ENCODE peak calls at places on chromosomes 7 and 10, in four cellular contexts. One of them, this sample, is unnamed.

GRCh38 chr7:26165950-26166680 is 14.1 kb downstream of the NFE2L3 start:
- DNase-seq in sigmoid colon: no peak
- DNase-seq in uterus: no peak
- DNase-seq in prostate gland: no peak
- DNase-seq in this sample: no peak

GRCh38 chr10:22042557-22043326 is 39.2 kb upstream of the DNAJC1 start:
- DNase-seq in prostate gland: no peak
- DNase-seq in sigmoid colon: no peak
- DNase-seq in uterus: no peak
- DNase-seq in this sample: no peak

GRCh38 chr10:9895406-9895805 is 1122.3 kb upstream of the CELF2 start:
- DNase-seq in prostate gland: no peak
- DNase-seq in sigmoid colon: no peak
- DNase-seq in uterus: no peak
- DNase-seq in this sample: no peak

GRCh38 chr10:2543142-2543886 is 524.0 kb upstream of the PFKP start:
- DNase-seq in uterus: no peak
- DNase-seq in sigmoid colon: no peak
- DNase-seq in prostate gland: no peak
- DNase-seq in this sample: no peak

GRCh38 chr10:120394446-120394845 is 62.6 kb upstream of the PLPP4 start:
- DNase-seq in prostate gland: no peak
- DNase-seq in sigmoid colon: no peak
- DNase-seq in uterus: no peak
- DNase-seq in this sample: no peak

GRCh38 chr7:22444181-22444966 is 55.6 kb downstream of the STEAP1B start:
- DNase-seq in sigmoid colon: no peak
- DNase-seq in prostate gland: peak
- DNase-seq in uterus: peak
- DNase-seq in this sample: peak

GRCh38 chr7:24504040-24504439 is 69.2 kb upstream of the PALS2 start:
- DNase-seq in prostate gland: no peak
- DNase-seq in sigmoid colon: no peak
- DNase-seq in uterus: no peak
- DNase-seq in this sample: no peak

GRCh38 chr10:36366843-36367242 is 724.7 kb upstream of the FZD8 start:
- DNase-seq in sigmoid colon: no peak
- DNase-seq in prostate gland: no peak
- DNase-seq in uterus: no peak
- DNase-seq in this sample: no peak

GRCh38 chr7:17083392-17084165 is 201.8 kb upstream of the AGR3 start:
- DNase-seq in sigmoid colon: no peak
- DNase-seq in prostate gland: no peak
- DNase-seq in uterus: no peak
- DNase-seq in this sample: no peak

GRCh38 chr7:93601363-93601762 is 26.8 kb upstream of the CALCR start:
- DNase-seq in uterus: no peak
- DNase-seq in sigmoid colon: no peak
- DNase-seq in prostate gland: no peak
- DNase-seq in this sample: no peak

GRCh38 chr7:1893451-1893850 is 223.4 kb downstream of the ELFN1 start:
- DNase-seq in uterus: no peak
- DNase-seq in sigmoid colon: no peak
- DNase-seq in prostate gland: no peak
- DNase-seq in this sample: no peak

GRCh38 chr10:14588084-14588937 is 186.4 kb downstream of the FAM107B start:
- DNase-seq in sigmoid colon: no peak
- DNase-seq in uterus: no peak
- DNase-seq in prostate gland: no peak
- DNase-seq in this sample: no peak

GRCh38 chr7:33888206-33888605 is 17.1 kb upstream of the BMPER start:
- DNase-seq in sigmoid colon: no peak
- DNase-seq in prostate gland: peak
- DNase-seq in uterus: no peak
- DNase-seq in this sample: no peak

GRCh38 chr7:16634292-16634738 is 11.2 kb downstream of the ANKMY2 start:
- DNase-seq in sigmoid colon: peak
- DNase-seq in prostate gland: no peak
- DNase-seq in uterus: no peak
- DNase-seq in this sample: no peak

GRCh38 chr7:104217620-104218019 is 9.8 kb upstream of the ORC5 start:
- DNase-seq in uterus: no peak
- DNase-seq in prostate gland: no peak
- DNase-seq in sigmoid colon: no peak
- DNase-seq in this sample: no peak

GRCh38 chr7:133591704-133592340 is 338.9 kb downstream of the EXOC4 start:
- DNase-seq in sigmoid colon: no peak
- DNase-seq in uterus: no peak
- DNase-seq in prostate gland: no peak
- DNase-seq in this sample: no peak

GRCh38 chr7:143305423-143306070 is 10.4 kb upstream of the CLCN1 start:
- DNase-seq in uterus: no peak
- DNase-seq in prostate gland: peak
- DNase-seq in sigmoid colon: no peak
- DNase-seq in this sample: peak

GRCh38 chr7:14377646-14378266 is 388.3 kb upstream of the ETV1 start:
- DNase-seq in uterus: no peak
- DNase-seq in sigmoid colon: no peak
- DNase-seq in prostate gland: no peak
- DNase-seq in this sample: no peak

GRCh38 chr10:76051007-76051936 is 619.8 kb downstream of the LRMDA start:
- DNase-seq in sigmoid colon: no peak
- DNase-seq in uterus: no peak
- DNase-seq in prostate gland: no peak
- DNase-seq in this sample: no peak
- TF ChIP-seq POLR2A in sigmoid colon: no peak
- TF ChIP-seq POLR2A in uterus: no peak
- TF ChIP-seq POLR2A in prostate gland: no peak
- TF ChIP-seq POLR2A in this sample: no peak

GRCh38 chr7:36227223-36227622 is 74.2 kb downstream of the EEPD1 start:
- DNase-seq in uterus: peak
- DNase-seq in prostate gland: peak
- DNase-seq in sigmoid colon: peak
- DNase-seq in this sample: no peak
- H3K27ac ChIP-seq in uterus: no peak
- H3K27ac ChIP-seq in prostate gland: peak
- H3K27ac ChIP-seq in sigmoid colon: no peak
- H3K27ac ChIP-seq in this sample: no peak

GRCh38 chr10:3782456-3783312 is 2.3 kb downstream of the KLF6 start:
- DNase-seq in prostate gland: peak
- DNase-seq in uterus: peak
- DNase-seq in sigmoid colon: peak
- DNase-seq in this sample: peak

GRCh38 chr10:3783721-3784432 is 1.1 kb downstream of the KLF6 start:
- DNase-seq in sigmoid colon: peak
- DNase-seq in uterus: peak
- DNase-seq in prostate gland: peak
- DNase-seq in this sample: peak

GRCh38 chr10:3782099-3782455 is 2.9 kb downstream of the KLF6 start:
- DNase-seq in sigmoid colon: no peak
- DNase-seq in prostate gland: no peak
- DNase-seq in uterus: no peak
- DNase-seq in this sample: no peak

GRCh38 chr10:3784510-3785250 is at the start of gene KLF6:
- DNase-seq in sigmoid colon: peak
- DNase-seq in uterus: no peak
- DNase-seq in prostate gland: no peak
- DNase-seq in this sample: peak

GRCh38 chr10:3783313-3783689 is 1.7 kb downstream of the KLF6 start:
- DNase-seq in sigmoid colon: peak
- DNase-seq in uterus: peak
- DNase-seq in prostate gland: peak
- DNase-seq in this sample: peak
- TF ChIP-seq POLR2A in sigmoid colon: peak
- TF ChIP-seq POLR2A in uterus: peak
- TF ChIP-seq POLR2A in prostate gland: peak
- TF ChIP-seq POLR2A in this sample: no peak

GRCh38 chr7:134708692-134709091 is 62.0 kb downstream of the BPGM start:
- DNase-seq in prostate gland: no peak
- DNase-seq in uterus: no peak
- DNase-seq in sigmoid colon: no peak
- DNase-seq in this sample: no peak

GRCh38 chr7:134709197-134709596 is 62.5 kb downstream of the BPGM start:
- DNase-seq in sigmoid colon: no peak
- DNase-seq in prostate gland: no peak
- DNase-seq in uterus: no peak
- DNase-seq in this sample: no peak

GRCh38 chr7:134712196-134712595 is 65.5 kb downstream of the BPGM start:
- DNase-seq in uterus: no peak
- DNase-seq in sigmoid colon: no peak
- DNase-seq in prostate gland: no peak
- DNase-seq in this sample: no peak

GRCh38 chr7:134710511-134710853 is 63.8 kb downstream of the BPGM start:
- DNase-seq in uterus: no peak
- DNase-seq in sigmoid colon: no peak
- DNase-seq in prostate gland: no peak
- DNase-seq in this sample: no peak

DNA sequence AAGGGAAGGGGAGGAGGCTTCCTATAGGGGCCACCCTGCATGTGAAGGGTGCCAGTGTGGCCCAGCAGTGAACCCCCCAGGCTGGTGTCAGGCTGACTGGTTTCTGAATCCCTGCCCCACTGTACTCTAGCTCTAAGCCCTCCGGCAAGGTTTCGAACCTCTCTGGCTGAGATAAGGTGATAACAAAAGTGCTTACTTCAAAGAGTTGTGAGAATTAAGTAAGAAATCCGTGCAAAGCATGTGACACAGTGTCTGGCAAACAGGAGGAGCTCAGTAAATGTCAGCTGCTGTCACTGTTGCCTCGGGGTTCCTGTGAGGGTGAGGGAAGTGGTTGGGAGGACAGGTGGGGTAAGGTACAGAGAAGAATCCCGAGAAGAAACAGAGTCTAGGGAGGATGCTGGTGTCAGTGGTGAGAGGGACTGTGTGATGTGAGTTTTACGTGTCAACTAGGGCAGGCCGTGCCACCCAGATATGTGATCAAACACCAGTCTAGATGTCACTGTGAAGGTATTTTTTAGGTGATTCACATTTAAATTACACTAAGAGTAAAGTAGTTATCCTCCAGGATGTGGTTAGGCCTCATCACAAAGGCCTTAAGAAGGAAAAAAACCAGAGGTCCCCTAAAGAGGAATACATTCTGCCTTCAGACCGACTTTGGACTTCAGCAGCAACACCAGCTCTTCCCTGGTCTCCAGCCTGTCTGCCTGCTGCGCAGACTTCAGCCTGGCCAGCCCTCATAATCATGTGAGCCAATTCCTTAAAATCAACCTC is 64.4 kb downstream of the BPGM start:
- DNase-seq in sigmoid colon: no peak
- DNase-seq in uterus: no peak
- DNase-seq in prostate gland: no peak
- DNase-seq in this sample: no peak
- H3K27ac ChIP-seq in sigmoid colon: peak
- H3K27ac ChIP-seq in uterus: no peak
- H3K27ac ChIP-seq in prostate gland: peak
- H3K27ac ChIP-seq in this sample: no peak

DNA sequence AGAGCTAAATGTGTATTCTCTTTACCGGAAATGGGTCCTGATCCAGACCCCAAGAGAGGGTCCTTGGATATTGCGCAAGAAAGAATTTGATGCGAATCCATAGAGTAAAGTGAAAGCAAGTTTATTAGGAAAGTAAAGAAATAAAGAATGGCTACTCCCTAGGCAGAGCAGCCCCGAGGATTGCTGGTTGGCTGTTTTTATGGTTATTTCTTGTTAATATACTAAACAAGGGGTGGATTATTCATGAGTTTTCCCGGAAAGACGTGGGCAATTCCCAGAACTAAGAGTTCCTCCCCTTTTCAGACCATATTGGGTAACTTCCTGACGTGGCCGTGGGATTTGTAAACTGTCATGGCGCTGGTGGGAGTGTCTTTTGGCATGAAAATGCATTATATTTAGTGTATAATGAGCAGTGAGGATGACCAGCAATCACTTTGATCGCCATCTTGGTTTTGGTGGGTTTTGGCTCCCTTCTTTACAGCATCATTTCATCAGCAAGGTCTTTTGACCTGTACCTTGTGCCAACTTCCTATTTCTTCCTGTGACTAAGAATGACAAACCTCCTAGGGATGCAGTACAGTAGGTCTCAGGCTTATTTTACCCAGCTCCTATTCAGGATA is 60.4 kb downstream of the ARL4A start:
- DNase-seq in sigmoid colon: no peak
- DNase-seq in uterus: no peak
- DNase-seq in prostate gland: no peak
- DNase-seq in this sample: no peak
- TF ChIP-seq POLR2A in sigmoid colon: no peak
- TF ChIP-seq POLR2A in uterus: no peak
- TF ChIP-seq POLR2A in prostate gland: no peak
- TF ChIP-seq POLR2A in this sample: no peak

GRCh38 chr7:47498229-47499056 is 83.5 kb downstream of the TNS3 start:
- DNase-seq in sigmoid colon: peak
- DNase-seq in prostate gland: no peak
- DNase-seq in uterus: no peak
- DNase-seq in this sample: no peak
- H3K27ac ChIP-seq in sigmoid colon: peak
- H3K27ac ChIP-seq in prostate gland: no peak
- H3K27ac ChIP-seq in uterus: peak
- H3K27ac ChIP-seq in this sample: peak

GRCh38 chr7:101744588-101744987 is 72.8 kb upstream of the CUX1 start:
- DNase-seq in prostate gland: no peak
- DNase-seq in sigmoid colon: no peak
- DNase-seq in uterus: no peak
- DNase-seq in this sample: no peak
- TF ChIP-seq POLR2A in prostate gland: no peak
- TF ChIP-seq POLR2A in sigmoid colon: no peak
- TF ChIP-seq POLR2A in uterus: no peak
- TF ChIP-seq POLR2A in this sample: no peak

This sample was measured in body of pancreas.